ENCODE peak calls at places on chromosomes 6 and 20, in eight cellular contexts. N is GM23338, Y is spleen, A is H1, Q is suprapubic skin, L is HepG2, S is HCT116, B is GM12878. X is an unnamed sample.

GRCh38 chr6:44558315-44559227 is 171.1 kb downstream of the CDC5L start:
- DNase-seq in N (no peak), A (no peak), L (no peak), S (no peak), Q (no peak), B (no peak), Y (no peak), X (no peak)

GRCh38 chr6:100876251-100876650 is 4.9 kb downstream of the ASCC3 start:
- DNase-seq in N (no peak), Y (no peak), L (no peak), A (no peak), S (no peak), B (no peak), Q (no peak), X (no peak)

GRCh38 chr6:167817016-167817415 is 9.7 kb upstream of the AFDN start:
- DNase-seq in N (no peak), A (no peak), Q (no peak), L (no peak), S (no peak), Y (no peak), B (no peak), X (no peak)

GRCh38 chr6:145960918-145961604 is 3.1 kb downstream of the SHPRH start:
- DNase-seq in B (no peak), Y (no peak), Q (no peak), S (no peak), A (no peak), N (no peak), L (no peak), X (no peak)

GRCh38 chr6:41074692-41075436 is 2.1 kb downstream of the NFYA start:
- DNase-seq in B (no peak), L (peak), N (no peak), Y (no peak), S (no peak), A (no peak), Q (no peak), X (no peak)

GRCh38 chr6:169370054-169370453 is 116.4 kb upstream of the THBS2 start:
- DNase-seq in L (no peak), N (no peak), Q (no peak), S (no peak), Y (no peak), A (no peak), B (no peak), X (peak)

GRCh38 chr20:7411075-7411474 is 529.2 kb downstream of the HAO1 start:
- DNase-seq in Y (no peak), B (no peak), A (no peak), N (peak), L (no peak), Q (no peak), S (no peak), X (no peak)

GRCh38 chr6:154840363-154840762 is 107.1 kb downstream of the SCAF8 start:
- DNase-seq in Y (no peak), Q (no peak), B (no peak), L (no peak), N (no peak), A (no peak), S (no peak), X (no peak)

GRCh38 chr20:56430471-56430870 is 18.4 kb downstream of the CASS4 start:
- DNase-seq in B (no peak), N (no peak), A (no peak), L (no peak), Q (no peak), S (no peak), Y (no peak), X (no peak)

GRCh38 chr20:25584905-25585704 is at the start of gene NINL:
- DNase-seq in L (peak), N (peak), B (no peak), S (no peak), Q (peak), Y (peak), A (peak), X (no peak)

GRCh38 chr20:25281541-25281991 is 33.7 kb downstream of the PYGB start:
- DNase-seq in S (no peak), A (no peak), L (no peak), Q (peak), Y (peak), N (no peak), B (peak), X (no peak)

GRCh38 chr6:29908341-29908662 is 34.0 kb upstream of the HLA-A start:
- DNase-seq in S (no peak), L (no peak), Q (no peak), B (no peak), Y (no peak), N (no peak), A (no peak), X (no peak)
- TF ChIP-seq CTCF in S (no peak), L (no peak), Q (no peak), B (no peak), Y (no peak), N (no peak), A (no peak), X (no peak)

GRCh38 chr20:5663396-5663795 is 86.8 kb upstream of the SHLD1 start:
- DNase-seq in A (no peak), B (no peak), N (no peak), Q (no peak), S (no peak), L (peak), Y (no peak), X (no peak)
- TF ChIP-seq POLR2AphosphoS5 in A (no peak), B (no peak), N (no peak), Q (no peak), S (no peak), L (no peak), Y (no peak), X (no peak)

GRCh38 chr6:33664506-33665057 is 43.5 kb downstream of the ITPR3 start:
- DNase-seq in B (no peak), Q (no peak), S (no peak), N (no peak), A (no peak), L (no peak), Y (no peak), X (no peak)

GRCh38 chr6:33663727-33664449 is 42.8 kb downstream of the ITPR3 start:
- DNase-seq in Q (peak), Y (no peak), L (no peak), S (no peak), N (no peak), A (no peak), B (no peak), X (no peak)

GRCh38 chr6:33667776-33668175 is 43.7 kb downstream of the UQCC2 start:
- DNase-seq in Y (no peak), S (no peak), B (no peak), N (no peak), A (no peak), Q (no peak), L (no peak), X (no peak)

GRCh38 chr6:33667072-33667471 is 44.4 kb downstream of the UQCC2 start:
- DNase-seq in S (no peak), L (no peak), N (no peak), Y (no peak), A (no peak), Q (peak), B (no peak), X (no peak)

GRCh38 chr6:33665957-33666356 is 44.8 kb downstream of the ITPR3 start:
- DNase-seq in L (no peak), A (no peak), N (peak), Y (no peak), B (no peak), Q (no peak), S (no peak), X (no peak)
- TF ChIP-seq CTCF in L (no peak), A (peak), N (peak), Y (no peak), B (no peak), Q (no peak), S (no peak), X (no peak)

GRCh38 chr6:37556884-37557644 is 57.4 kb upstream of the CCDC167 start:
- DNase-seq in B (no peak), Y (peak), L (no peak), A (no peak), S (no peak), Q (no peak), N (no peak), X (no peak)
- TF ChIP-seq POLR2AphosphoS5 in B (peak), Y (no peak), L (no peak), A (no peak), S (no peak), Q (no peak), N (no peak), X (no peak)

GRCh38 chr20:16703570-16703969 is 26.3 kb upstream of the SNRPB2 start:
- DNase-seq in S (no peak), B (no peak), Y (no peak), N (no peak), Q (no peak), A (no peak), L (no peak), X (no peak)

GRCh38 chr20:16695633-16696032 is 34.2 kb upstream of the SNRPB2 start:
- DNase-seq in B (no peak), N (no peak), Y (no peak), Q (no peak), S (no peak), A (no peak), L (no peak), X (no peak)

GRCh38 chr20:16699287-16699686 is 30.5 kb upstream of the SNRPB2 start:
- DNase-seq in A (no peak), Q (no peak), Y (no peak), L (no peak), S (no peak), N (peak), B (no peak), X (no peak)

GRCh38 chr20:16701296-16701695 is 28.5 kb upstream of the SNRPB2 start:
- DNase-seq in A (no peak), S (peak), Y (no peak), N (peak), L (peak), B (no peak), Q (no peak), X (no peak)
- TF ChIP-seq CTCF in A (peak), S (peak), Y (peak), N (peak), L (peak), B (peak), Q (no peak), X (no peak)

DNA sequence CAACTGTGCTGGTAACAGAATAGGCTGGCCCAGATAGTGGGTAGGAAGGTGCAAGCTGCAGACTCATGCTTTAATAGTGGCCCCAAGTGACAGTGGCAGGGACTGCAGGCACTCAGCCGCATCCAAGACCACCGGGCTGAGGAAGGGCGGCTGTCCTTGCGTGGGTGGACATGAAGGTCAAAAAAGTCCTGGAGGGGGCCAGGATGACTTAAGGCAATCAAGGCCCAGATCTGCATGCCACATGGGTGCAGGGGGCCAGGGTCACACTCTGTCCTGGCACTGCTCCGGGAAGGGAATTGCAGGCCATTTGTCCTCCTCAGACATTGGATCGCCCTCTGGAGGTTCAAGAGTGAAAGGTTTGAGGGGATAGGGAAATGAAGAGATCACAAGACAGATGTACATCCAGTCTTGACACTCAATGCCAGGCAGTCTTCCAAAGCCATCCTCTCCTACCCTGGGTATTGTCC is 10.4 kb upstream of the VNN2 start:
- DNase-seq in L (peak), B (no peak), A (peak), Q (no peak), Y (peak), S (peak), N (peak), X (no peak)
- TF ChIP-seq POLR2AphosphoS5 in L (no peak), B (no peak), A (no peak), Q (no peak), Y (peak), S (no peak), N (no peak), X (no peak)

DNA sequence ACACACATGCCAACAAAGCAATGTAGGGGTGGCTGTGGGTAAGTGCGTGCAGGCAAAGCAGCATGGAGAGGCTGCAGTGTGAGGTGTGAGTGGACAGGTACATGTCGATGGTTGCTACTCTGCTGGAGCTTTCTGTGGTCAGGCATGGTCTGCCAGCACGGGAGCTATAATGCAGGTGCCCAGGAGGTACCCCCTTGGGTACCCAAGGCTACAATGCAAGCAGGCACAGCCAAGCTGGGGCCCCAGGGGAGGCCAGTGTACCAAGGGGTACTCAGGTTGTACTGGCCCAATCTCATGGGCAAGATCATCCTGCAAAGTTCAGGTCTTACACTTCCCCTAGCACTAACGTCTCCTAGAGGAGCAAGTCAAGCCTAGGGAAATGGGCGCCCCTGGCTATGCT is 58.4 kb upstream of the IRAK1BP1 start:
- DNase-seq in Q (peak), B (no peak), Y (no peak), S (no peak), A (no peak), N (no peak), L (no peak), X (no peak)
- TF ChIP-seq CTCF in Q (no peak), B (no peak), Y (no peak), S (no peak), A (no peak), N (no peak), L (no peak), X (no peak)

GRCh38 chr20:46348231-46348803 is 40.0 kb upstream of the CDH22 start:
- DNase-seq in Y (no peak), S (no peak), N (peak), A (peak), L (no peak), Q (no peak), B (no peak), X (no peak)

GRCh38 chr20:46349742-46350056 is 41.4 kb upstream of the CDH22 start:
- DNase-seq in Y (no peak), S (no peak), N (no peak), Q (no peak), L (no peak), A (no peak), B (no peak), X (no peak)

GRCh38 chr20:46348972-46349741 is 40.9 kb upstream of the CDH22 start:
- DNase-seq in A (peak), B (no peak), S (peak), Q (no peak), N (peak), L (peak), Y (peak), X (no peak)

GRCh38 chr20:46346770-46347169 is 38.5 kb upstream of the CDH22 start:
- DNase-seq in S (no peak), Q (no peak), N (no peak), A (no peak), Y (no peak), L (no peak), B (no peak), X (no peak)

DNA sequence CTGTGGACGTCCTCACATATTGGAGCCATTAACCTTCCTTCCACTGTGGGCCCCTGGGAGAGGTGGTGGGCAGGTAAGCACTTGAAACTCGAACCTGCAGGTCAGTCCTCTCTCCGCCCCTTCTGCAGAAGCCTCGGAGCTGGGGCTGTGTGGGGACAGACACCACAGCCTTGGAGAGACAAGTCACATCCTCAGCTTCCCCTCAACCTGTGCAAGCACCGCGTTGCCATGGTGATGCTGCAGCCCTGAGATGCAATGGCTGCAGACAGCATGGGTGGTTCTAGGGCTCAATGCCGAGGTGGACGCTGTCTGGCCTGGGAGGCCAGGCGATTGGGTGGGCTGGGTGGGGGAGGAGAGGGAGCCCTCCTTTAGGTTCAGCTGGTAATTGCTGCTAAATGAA is 39.5 kb upstream of the CDH22 start:
- DNase-seq in A (no peak), B (no peak), S (no peak), Y (no peak), Q (no peak), L (no peak), N (peak), X (no peak)
- TF ChIP-seq POLR2AphosphoS5 in A (no peak), B (no peak), S (no peak), Y (no peak), Q (no peak), L (no peak), N (no peak), X (no peak)